ENCODE peak calls at places on chromosome 1, in four cellular contexts. One of them, this sample, is unnamed.

GRCh38 chr1:22652881-22653316 is at the start of gene C1QB:
- DNase-seq in COR-L47: no peak
- DNase-seq in GM12892: no peak
- DNase-seq in cardiac muscle cell: no peak
- DNase-seq in this sample: no peak

GRCh38 chr1:18409609-18410237 is 71.0 kb upstream of the KLHDC7A start:
- DNase-seq in GM12892: no peak
- DNase-seq in COR-L47: no peak
- DNase-seq in cardiac muscle cell: no peak
- DNase-seq in this sample: no peak

GRCh38 chr1:38047603-38048146 is 1.1 kb upstream of the POU3F1 start:
- DNase-seq in cardiac muscle cell: peak; percentile 42
- DNase-seq in COR-L47: no peak
- DNase-seq in GM12892: no peak
- DNase-seq in this sample: peak; percentile 36

GRCh38 chr1:205629751-205630150 is 2.1 kb downstream of the ELK4 start:
- DNase-seq in cardiac muscle cell: no peak
- DNase-seq in GM12892: no peak
- DNase-seq in COR-L47: no peak
- DNase-seq in this sample: peak; percentile 48

GRCh38 chr1:10415211-10415930 is 14.9 kb upstream of the CENPS start:
- DNase-seq in COR-L47: no peak
- DNase-seq in GM12892: no peak
- DNase-seq in cardiac muscle cell: peak; percentile 87
- DNase-seq in this sample: peak; percentile 25

GRCh38 chr1:66265796-66266195 is 268.2 kb upstream of the SGIP1 start:
- DNase-seq in GM12892: no peak
- DNase-seq in cardiac muscle cell: no peak
- DNase-seq in COR-L47: no peak
- DNase-seq in this sample: peak; percentile 97

GRCh38 chr1:100671604-100672003 is 47.9 kb upstream of the VCAM1 start:
- DNase-seq in COR-L47: no peak
- DNase-seq in cardiac muscle cell: peak; percentile 50
- DNase-seq in GM12892: no peak
- DNase-seq in this sample: no peak

GRCh38 chr1:100543640-100544039 is 5.7 kb downstream of the GPR88 start:
- DNase-seq in COR-L47: peak; percentile 2
- DNase-seq in cardiac muscle cell: no peak
- DNase-seq in GM12892: no peak
- DNase-seq in this sample: no peak

GRCh38 chr1:197092491-197093023 is 25.5 kb upstream of the F13B start:
- DNase-seq in GM12892: no peak
- DNase-seq in COR-L47: no peak
- DNase-seq in cardiac muscle cell: peak; percentile 29
- DNase-seq in this sample: no peak

GRCh38 chr1:210117681-210118170 is 114.9 kb upstream of the SERTAD4 start:
- DNase-seq in GM12892: no peak
- DNase-seq in COR-L47: no peak
- DNase-seq in cardiac muscle cell: no peak
- DNase-seq in this sample: no peak

GRCh38 chr1:156807627-156808026 is 9.0 kb downstream of the SH2D2A start:
- DNase-seq in cardiac muscle cell: no peak
- DNase-seq in GM12892: no peak
- DNase-seq in COR-L47: no peak
- DNase-seq in this sample: no peak